ENCODE peak calls at places on chromosomes 1 and 21, in four cellular contexts. C, I, R and Y are unnamed samples.

GRCh38 chr21:43347864-43348766 is 78.8 kb downstream of the SIK1 start:
- DNase-seq in I (no peak), C (no peak), R (no peak), Y (no peak)

GRCh38 chr1:173853074-173853473 is 14.7 kb downstream of the GAS5 start:
- DNase-seq in I (no peak), R (no peak), C (no peak), Y (no peak)

GRCh38 chr1:39668111-39668510 is 3.8 kb downstream of the NT5C1A start:
- DNase-seq in R (no peak), C (no peak), I (no peak), Y (no peak)

GRCh38 chr1:232493869-232494268 is 136.1 kb downstream of the SIPA1L2 start:
- DNase-seq in I (no peak), R (no peak), C (no peak), Y (no peak)

GRCh38 chr1:22533244-22533643 is 30.0 kb upstream of the EPHA8 start:
- DNase-seq in C (no peak), I (no peak), R (no peak), Y (peak; percentile 30)

GRCh38 chr1:64965239-64966157 is 851 bp downstream of the JAK1 start:
- DNase-seq in C (peak; percentile 84), I (peak; percentile 25), R (peak; percentile 61), Y (peak; percentile 84)

GRCh38 chr1:224223819-224224714 is 41.0 kb downstream of the DEGS1 start:
- DNase-seq in I (no peak), C (no peak), R (no peak), Y (no peak)

GRCh38 chr1:157081717-157082116 is 17.9 kb downstream of the ETV3L start:
- DNase-seq in R (no peak), C (no peak), I (no peak), Y (no peak)

GRCh38 chr1:92943515-92943873 is 17.8 kb downstream of the DIPK1A start:
- DNase-seq in C (no peak), I (no peak), R (no peak), Y (no peak)

GRCh38 chr1:233461847-233462246 is 134.3 kb downstream of the MAP3K21 start:
- DNase-seq in R (no peak), I (no peak), C (no peak), Y (no peak)

GRCh38 chr1:91883470-91883869 is 2.5 kb downstream of the TGFBR3 start:
- DNase-seq in C (no peak), I (peak; percentile 50), R (no peak), Y (no peak)

GRCh38 chr1:203520315-203520714 is 26.4 kb downstream of the OPTC start:
- DNase-seq in R (no peak), C (no peak), I (no peak), Y (no peak)

GRCh38 chr1:214425101-214425500 is 126.3 kb downstream of the PTPN14 start:
- DNase-seq in C (no peak), R (no peak), I (no peak), Y (no peak)

GRCh38 chr1:241612533-241613505 is 27.4 kb downstream of the CHML start:
- DNase-seq in C (peak; percentile 32), I (no peak), R (no peak), Y (no peak)

GRCh38 chr1:208238710-208239517 is 5.3 kb downstream of the PLXNA2 start:
- DNase-seq in I (peak; percentile 58), C (peak; percentile 39), R (no peak), Y (no peak)

GRCh38 chr1:10803971-10804820 is 7.8 kb upstream of the CASZ1 start:
- DNase-seq in R (peak; percentile 88), I (no peak), C (no peak), Y (peak; percentile 89)

GRCh38 chr1:4601986-4602385 is 52.4 kb upstream of the AJAP1 start:
- DNase-seq in I (no peak), C (no peak), R (peak; percentile 24), Y (no peak)

GRCh38 chr1:88079036-88079435 is 605.0 kb upstream of the PKN2 start:
- DNase-seq in C (no peak), I (no peak), R (no peak), Y (no peak)

GRCh38 chr1:89085781-89086180 is 20.8 kb upstream of the GBP1 start:
- DNase-seq in C (peak; percentile 54), R (no peak), I (no peak), Y (peak; percentile 37)

GRCh38 chr1:185720633-185721272 is 13.4 kb upstream of the HMCN1 start:
- DNase-seq in I (no peak), C (no peak), R (no peak), Y (no peak)

GRCh38 chr1:212104586-212105282 is 69.2 kb downstream of the DTL start:
- DNase-seq in C (no peak), I (no peak), R (no peak), Y (no peak)

GRCh38 chr1:176206006-176206960 is 803 bp downstream of the COP1 start:
- DNase-seq in C (peak; percentile 38), I (peak; percentile 25), R (no peak), Y (peak; percentile 78)

GRCh38 chr1:100989306-100990077 is 36.1 kb downstream of the DPH5 start:
- DNase-seq in R (no peak), I (no peak), C (no peak), Y (no peak)

GRCh38 chr1:81801032-81801833 is 499 bp downstream of the ADGRL2 start:
- DNase-seq in R (peak; percentile 57), C (peak; percentile 86), I (peak; percentile 15), Y (peak; percentile 69)

GRCh38 chr1:6224733-6225132 is 11.0 kb downstream of the ICMT start:
- DNase-seq in C (peak; percentile 63), R (no peak), I (no peak), Y (no peak)

GRCh38 chr1:226781937-226782609 is 43.0 kb upstream of the ITPKB start:
- DNase-seq in C (no peak), R (no peak), I (no peak), Y (peak; percentile 25)

GRCh38 chr1:207817778-207818751 is 66.2 kb downstream of the CD46 start:
- DNase-seq in I (no peak), R (no peak), C (peak; percentile 93), Y (no peak)

GRCh38 chr21:34822957-34823356 is 154.2 kb downstream of the CLIC6 start:
- DNase-seq in I (no peak), C (peak; percentile 44), R (no peak), Y (peak; percentile 64)

GRCh38 chr1:246875041-246876026 is 56.4 kb downstream of the AHCTF1 start:
- DNase-seq in R (no peak), C (no peak), I (no peak), Y (no peak)

GRCh38 chr1:76764638-76765572 is 102.4 kb upstream of the ST6GALNAC5 start:
- DNase-seq in I (no peak), R (no peak), C (no peak), Y (no peak)
- TF ChIP-seq CTCF in I (no peak), R (no peak), C (no peak), Y (no peak)

GRCh38 chr1:51663105-51663504 is 46.2 kb downstream of the OSBPL9 start:
- DNase-seq in I (no peak), C (no peak), R (no peak), Y (no peak)

GRCh38 chr1:51666463-51666862 is 49.6 kb downstream of the OSBPL9 start:
- DNase-seq in I (no peak), R (no peak), C (peak; percentile 37), Y (no peak)

GRCh38 chr1:51663721-51664120 is 46.8 kb downstream of the OSBPL9 start:
- DNase-seq in R (no peak), C (no peak), I (no peak), Y (no peak)

GRCh38 chr1:51667556-51667955 is 50.7 kb downstream of the OSBPL9 start:
- DNase-seq in I (no peak), C (no peak), R (no peak), Y (no peak)

DNA sequence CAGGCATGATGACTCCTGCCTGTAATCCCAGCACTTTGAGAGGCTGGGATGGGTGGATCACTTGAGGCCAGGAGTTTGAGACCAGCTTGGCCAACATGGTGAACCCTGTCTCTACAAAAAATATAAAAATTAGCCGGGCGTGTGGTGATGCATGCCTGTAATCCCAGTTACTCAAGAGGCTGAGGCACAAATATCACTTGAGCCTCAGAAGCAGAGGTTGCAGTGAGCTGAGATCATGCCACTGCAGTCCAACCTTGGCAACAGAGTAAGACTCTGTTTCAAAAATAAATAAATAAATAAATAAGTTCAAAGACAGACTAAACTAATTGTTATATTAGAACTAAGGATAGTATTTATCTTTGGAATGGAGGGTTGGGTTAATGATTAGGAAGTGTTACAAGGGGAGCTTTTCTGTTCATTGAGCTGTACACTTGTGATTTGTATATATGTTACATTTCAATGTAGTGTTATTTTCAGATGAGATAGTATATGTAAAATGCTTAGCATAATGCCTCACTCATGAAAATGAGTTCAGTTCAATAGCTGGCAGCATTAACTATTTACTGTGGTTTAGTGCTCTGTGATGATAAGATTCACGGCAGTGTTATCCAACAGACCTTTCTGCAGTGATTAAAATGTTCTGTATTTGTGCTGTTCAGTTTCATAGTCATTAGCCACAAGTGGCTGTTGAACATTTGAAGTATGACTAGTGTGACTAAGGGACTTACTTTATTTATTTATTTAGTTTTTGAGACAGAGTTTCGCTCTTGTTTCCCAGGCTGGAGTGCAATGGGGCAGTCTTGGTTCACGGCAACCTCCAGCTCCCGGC is 47.7 kb downstream of the OSBPL9 start:
- DNase-seq in I (no peak), R (no peak), C (no peak), Y (no peak)
- TF ChIP-seq POLR2A in I (no peak), R (no peak), C (no peak), Y (no peak)

GRCh38 chr1:41919131-41919530 is 409 bp upstream of the HIVEP3 start:
- DNase-seq in C (no peak), R (no peak), I (no peak), Y (no peak)

GRCh38 chr1:41920658-41921057 is 1.9 kb upstream of the HIVEP3 start:
- DNase-seq in R (no peak), C (no peak), I (no peak), Y (no peak)

GRCh38 chr1:41917835-41918449 is 780 bp downstream of the HIVEP3 start:
- DNase-seq in R (no peak), C (peak; percentile 33), I (no peak), Y (peak; percentile 58)

GRCh38 chr1:41918450-41919043 is at the start of gene HIVEP3:
- DNase-seq in R (no peak), I (peak; percentile 66), C (peak; percentile 23), Y (no peak)

GRCh38 chr1:41919764-41920397 is 1.2 kb upstream of the HIVEP3 start:
- DNase-seq in C (peak; percentile 35), I (no peak), R (no peak), Y (peak; percentile 63)
- H3K4me1 ChIP-seq in C (peaks cover 6% of the 10 kb centered on the region), I (peaks cover 42% of the 10 kb centered on the region), R (peaks cover 12% of the 10 kb centered on the region), Y (no peaks in the 10 kb centered on the region)

GRCh38 chr1:85279463-85280080 is 3.1 kb upstream of the BCL10 start:
- DNase-seq in I (no peak), C (no peak), R (no peak), Y (no peak)
- TF ChIP-seq CTCF in I (no peak), C (no peak), R (no peak), Y (no peak)

GRCh38 chr1:28259935-28260802 is 851 bp downstream of the SESN2 start:
- DNase-seq in I (peak; percentile 22), R (peak; percentile 68), C (peak; percentile 77), Y (peak; percentile 80)
- TF ChIP-seq POLR2A in I (peak; percentile 2), R (no peak), C (peak; percentile 22), Y (no peak)